ENCODE peak calls at places on chromosomes 11 and 22, in six cellular contexts. L is HFF-Myc, M is fibroblast of villous mesenchyme, J is brain microvascular endothelial cell, A is heart left ventricle, H is AG04450. Q is an unnamed sample.

GRCh38 chr11:8063319-8063718 is 17.7 kb upstream of the TUB start:
- DNase-seq in L (no peak), M (peak; percentile 30), J (no peak), A (peak; percentile 75), H (no peak), Q (no peak)

GRCh38 chr11:61115498-61116224 is 13.4 kb downstream of the CD5 start:
- DNase-seq in L (no peak), M (no peak), J (no peak), A (no peak), H (no peak), Q (no peak)

GRCh38 chr22:30308518-30309230 is 18.1 kb downstream of the TBC1D10A start:
- DNase-seq in L (no peak), M (peak; percentile 94), J (no peak), A (no peak), H (no peak), Q (no peak)

GRCh38 chr11:73779084-73779902 is 8.4 kb upstream of the MRPL48 start:
- DNase-seq in L (peak; percentile 95), M (peak; percentile 98), J (peak; percentile 97), A (peak; percentile 99), H (peak; percentile 94), Q (peak; percentile 90)

GRCh38 chr11:69587454-69588081 is 53.4 kb upstream of the CCND1 start:
- DNase-seq in L (peak; percentile 59), M (peak; percentile 29), J (peak; percentile 69), A (no peak), H (peak; percentile 13), Q (no peak)

GRCh38 chr11:133007020-133007584 is 525.2 kb downstream of the OPCML start:
- DNase-seq in L (no peak), M (no peak), J (no peak), A (no peak), H (no peak), Q (no peak)

GRCh38 chr22:29702025-29702930 is 17.5 kb upstream of the CABP7 start:
- DNase-seq in L (no peak), M (no peak), J (no peak), A (no peak), H (no peak), Q (no peak)

GRCh38 chr11:132901638-132902610 is 630.4 kb downstream of the OPCML start:
- DNase-seq in L (no peak), M (no peak), J (no peak), A (no peak), H (no peak), Q (no peak)

GRCh38 chr11:35548925-35549561 is 23.6 kb upstream of the PAMR1 start:
- DNase-seq in L (no peak), M (peak; percentile 29), J (peak; percentile 16), A (no peak), H (no peak), Q (no peak)

GRCh38 chr11:83827940-83828554 is 541.9 kb upstream of the CCDC90B start:
- DNase-seq in L (no peak), M (peak; percentile 28), J (peak; percentile 35), A (no peak), H (no peak), Q (no peak)

GRCh38 chr11:14908214-14908880 is 16.3 kb upstream of the CYP2R1 start:
- DNase-seq in L (no peak), M (peak; percentile 60), J (peak; percentile 34), A (no peak), H (no peak), Q (no peak)

GRCh38 chr11:127651888-127652221 is 651.3 kb upstream of the KIRREL3 start:
- DNase-seq in L (no peak), M (no peak), J (peak; percentile 14), A (no peak), H (no peak), Q (no peak)

GRCh38 chr22:26486394-26486793 is 2.7 kb downstream of the SRRD start:
- DNase-seq in L (no peak), M (no peak), J (no peak), A (no peak), H (no peak), Q (no peak)

GRCh38 chr22:36406139-36406538 is 18.4 kb upstream of the MYH9 start:
- DNase-seq in L (no peak), M (no peak), J (no peak), A (no peak), H (no peak), Q (no peak)

GRCh38 chr11:33605703-33606102 is 94.9 kb downstream of the C11orf91 start:
- DNase-seq in L (no peak), M (no peak), J (no peak), A (no peak), H (no peak), Q (no peak)

GRCh38 chr11:77035580-77035979 is 1.4 kb downstream of the B3GNT6 start:
- DNase-seq in L (no peak), M (no peak), J (no peak), A (no peak), H (no peak), Q (no peak)

GRCh38 chr11:98185245-98185644 is 835.5 kb upstream of the CNTN5 start:
- DNase-seq in L (no peak), M (no peak), J (no peak), A (no peak), H (no peak), Q (no peak)

GRCh38 chr11:66981976-66982578 is 7.0 kb downstream of the C11orf86 start:
- DNase-seq in L (peak; percentile 93), M (peak; percentile 91), J (peak; percentile 92), A (peak; percentile 87), H (peak; percentile 65), Q (no peak)

GRCh38 chr11:86632499-86633269 is 39.7 kb downstream of the ME3 start:
- DNase-seq in L (peak; percentile 88), M (peak; percentile 90), J (peak; percentile 98), A (no peak), H (peak; percentile 84), Q (peak; percentile 85)

GRCh38 chr22:43919106-43919965 is 4.3 kb upstream of the PNPLA3 start:
- DNase-seq in L (no peak), M (no peak), J (peak; percentile 51), A (no peak), H (no peak), Q (no peak)

GRCh38 chr11:876550-876949 is 33.9 kb downstream of the TSPAN4 start:
- DNase-seq in L (no peak), M (peak; percentile 4), J (no peak), A (peak; percentile 77), H (no peak), Q (no peak)

GRCh38 chr22:46537946-46538815 is 761 bp upstream of the CELSR1 start:
- DNase-seq in L (no peak), M (peak; percentile 24), J (peak; percentile 34), A (no peak), H (no peak), Q (no peak)

GRCh38 chr22:41237707-41238569 is 2.8 kb downstream of the CHADL start:
- DNase-seq in L (no peak), M (peak; percentile 25), J (no peak), A (peak; percentile 75), H (no peak), Q (no peak)

GRCh38 chr22:35043251-35043931 is 22.6 kb upstream of the ISX start:
- DNase-seq in L (no peak), M (no peak), J (no peak), A (no peak), H (no peak), Q (no peak)
- H3K4me3 ChIP-seq in L (no peak overlapping the region), M (no peak overlapping the region), J (no peak overlapping the region), A (no peak overlapping the region), H (no peak overlapping the region), Q (no peak overlapping the region)

DNA sequence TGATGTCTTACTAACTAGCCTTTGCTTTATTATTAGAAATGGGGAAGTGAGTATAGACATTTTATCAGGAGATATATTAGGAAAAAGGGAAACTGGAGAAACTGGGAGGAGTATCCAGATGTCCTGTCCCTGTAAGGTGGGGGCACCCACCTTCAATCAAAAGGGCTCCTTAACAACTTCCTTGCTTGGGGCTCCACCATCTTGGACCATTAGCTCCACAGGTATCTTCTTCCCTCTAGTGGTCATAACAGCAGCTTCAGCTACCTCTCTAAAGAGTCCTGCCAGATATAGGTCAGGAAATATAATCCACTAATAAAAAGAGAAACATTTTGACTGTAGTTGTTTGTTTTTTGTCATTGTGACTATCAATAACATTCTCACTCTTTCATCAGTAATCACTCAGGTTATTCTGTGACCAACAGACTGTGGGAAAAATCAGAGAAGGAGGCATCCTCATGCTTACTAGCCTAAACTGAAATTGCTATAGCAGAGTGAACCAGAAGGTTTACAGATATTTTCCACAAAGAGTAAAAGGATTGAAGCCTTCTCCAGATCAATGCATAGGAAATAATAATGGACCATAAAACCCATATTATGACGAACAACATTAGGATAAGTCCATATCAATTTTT is 10.4 kb downstream of the OR51B4 start:
- DNase-seq in L (peak; percentile 20), M (peak; percentile 58), J (peak; percentile 42), A (no peak), H (no peak), Q (no peak)
- TF ChIP-seq CTCF in L (peak; percentile 79), M (peak; percentile 81), J (peak; percentile 84), A (peak; percentile 9), H (peak; percentile 73), Q (peak; percentile 45)

DNA sequence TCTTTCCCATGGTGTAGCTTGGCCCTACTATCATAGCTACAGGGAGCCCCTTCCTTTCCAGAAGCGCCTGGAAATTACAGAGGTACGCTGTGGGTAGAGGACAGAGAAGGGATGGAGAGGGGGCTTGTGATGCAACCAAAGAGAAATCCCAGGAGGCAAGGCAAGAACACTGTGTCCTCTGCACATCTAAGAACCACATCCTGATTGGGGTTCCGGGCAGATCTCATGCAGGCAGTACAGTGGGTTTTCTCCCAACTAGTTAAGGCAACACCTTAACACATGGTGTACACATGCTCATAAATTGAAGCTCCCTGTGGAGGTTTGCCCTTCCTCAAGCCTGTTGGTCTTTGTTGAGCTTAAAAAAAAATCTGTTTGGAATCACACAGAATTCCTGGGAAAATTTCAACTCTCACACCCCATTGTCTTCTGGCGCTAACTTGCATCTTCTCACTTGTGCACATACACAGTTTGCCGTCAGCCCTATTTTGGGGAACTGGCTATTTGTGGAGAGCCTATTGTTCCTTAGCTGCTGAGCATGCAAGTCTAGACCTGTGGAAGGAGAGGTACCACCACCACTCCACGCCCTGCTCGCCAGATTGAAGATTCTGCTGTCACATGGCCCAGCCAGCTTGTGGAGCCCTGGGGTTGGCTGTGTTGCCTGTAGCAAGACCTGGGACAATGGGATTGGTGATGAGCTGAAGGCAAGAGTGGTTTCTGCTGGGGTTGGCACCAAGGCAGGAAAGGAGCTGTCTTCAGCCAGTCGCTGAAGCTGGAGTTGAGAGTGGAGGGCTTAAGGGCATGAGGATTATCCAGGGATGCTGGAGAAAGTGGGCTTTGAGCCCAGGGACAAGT is 52.4 kb downstream of the ALX4 start:
- DNase-seq in L (no peak), M (no peak), J (no peak), A (no peak), H (no peak), Q (no peak)
- H3K4me3 ChIP-seq in L (no peak overlapping the region), M (no peak overlapping the region), J (no peak overlapping the region), A (no peak overlapping the region), H (no peak overlapping the region), Q (no peak overlapping the region)

GRCh38 chr11:11618973-11619435 is 2.8 kb downstream of the GALNT18 start:
- DNase-seq in L (no peak), M (no peak), J (no peak), A (no peak), H (no peak), Q (no peak)

GRCh38 chr11:11621881-11622706 is at the start of gene GALNT18:
- DNase-seq in L (peak; percentile 56), M (peak; percentile 89), J (peak; percentile 74), A (peak; percentile 95), H (peak; percentile 80), Q (peak; percentile 36)

GRCh38 chr11:11620251-11620965 is 1.4 kb downstream of the GALNT18 start:
- DNase-seq in L (no peak), M (no peak), J (no peak), A (peak; percentile 69), H (no peak), Q (no peak)

GRCh38 chr11:11622772-11623531 is 1.1 kb upstream of the GALNT18 start:
- DNase-seq in L (no peak), M (peak; percentile 37), J (no peak), A (no peak), H (no peak), Q (no peak)

GRCh38 chr11:11620966-11621880 is 582 bp downstream of the GALNT18 start:
- DNase-seq in L (no peak), M (peak; percentile 13), J (no peak), A (peak; percentile 58), H (no peak), Q (no peak)
- TF ChIP-seq CTCF in L (no peak), M (no peak), J (no peak), A (peak; percentile 43), H (peak; percentile 22), Q (no peak)